ENCODE peak calls at places on chromosomes 11 and 22, in eight cellular contexts. D, M, N, T, L, F, I and V are unnamed samples.

GRCh38 chr11:82738116-82738515 is 4.5 kb upstream of the FAM181B start:
- DNase-seq in D (no peak), N (no peak), T (no peak), F (no peak), L (no peak), I (no peak), M (no peak), V (no peak)

GRCh38 chr11:11798586-11799438 is 43.0 kb upstream of the USP47 start:
- DNase-seq in F (peak; percentile 73), D (peak; percentile 92), T (peak; percentile 83), I (peak; percentile 88), L (peak; percentile 84), M (peak; percentile 75), N (peak; percentile 64), V (no peak)

GRCh38 chr22:23289130-23289503 is 108.8 kb downstream of the BCR start:
- DNase-seq in L (no peak), M (no peak), N (no peak), I (no peak), D (no peak), T (no peak), F (no peak), V (no peak)

GRCh38 chr11:6603287-6604080 is at the start of the genes ILK and RRP8:
- DNase-seq in F (peak; percentile 82), L (peak; percentile 93), T (peak; percentile 93), N (peak; percentile 94), M (peak; percentile 91), D (peak; percentile 96), I (peak; percentile 99), V (peak; percentile 59)

GRCh38 chr22:39496131-39496838 is 5.8 kb upstream of the MIEF1 start:
- DNase-seq in N (peak; percentile 59), F (peak; percentile 33), D (peak; percentile 84), M (peak; percentile 76), L (peak; percentile 75), I (no peak), T (peak; percentile 79), V (no peak)

GRCh38 chr11:73999581-74000306 is 9.1 kb downstream of the UCP3 start:
- DNase-seq in N (no peak), M (no peak), T (no peak), D (no peak), L (no peak), I (no peak), F (no peak), V (no peak)

GRCh38 chr11:2196970-2197770 is 25.6 kb upstream of the TH start:
- DNase-seq in M (peak; percentile 86), D (peak; percentile 81), N (peak; percentile 82), I (peak; percentile 92), F (peak; percentile 70), L (peak; percentile 87), T (peak; percentile 70), V (no peak)

GRCh38 chr11:133153031-133153430 is 379.3 kb downstream of the OPCML start:
- DNase-seq in F (no peak), D (no peak), T (no peak), L (peak; percentile 38), M (no peak), N (no peak), I (no peak), V (no peak)

GRCh38 chr22:50053861-50054260 is 4.2 kb downstream of the TTLL8 start:
- DNase-seq in N (no peak), D (no peak), I (peak; percentile 29), M (no peak), L (no peak), T (no peak), F (no peak), V (no peak)

GRCh38 chr11:47403571-47403970 is 4.8 kb upstream of the SLC39A13 start:
- DNase-seq in N (no peak), M (no peak), F (no peak), D (peak; percentile 7), L (no peak), T (no peak), I (peak; percentile 8), V (no peak)

GRCh38 chr22:30325724-30326703 is 727 bp downstream of the TBC1D10A start:
- DNase-seq in N (peak; percentile 51), T (peak; percentile 21), F (no peak), L (no peak), D (peak; percentile 57), I (no peak), M (peak; percentile 14), V (no peak)

GRCh38 chr22:17972385-17973181 is 51.8 kb downstream of the MICAL3 start:
- DNase-seq in L (no peak), D (no peak), I (no peak), F (no peak), N (no peak), M (no peak), T (peak; percentile 92), V (no peak)

GRCh38 chr11:8788616-8789015 is 106.0 kb downstream of the RPL27A start:
- DNase-seq in T (no peak), N (no peak), I (no peak), L (no peak), M (no peak), F (no peak), D (no peak), V (no peak)

GRCh38 chr22:36097880-36098279 is 62.7 kb downstream of the APOL3 start:
- DNase-seq in M (no peak), I (no peak), F (no peak), L (no peak), T (no peak), N (no peak), D (no peak), V (no peak)

GRCh38 chr11:94457118-94458029 is 36.3 kb downstream of the MRE11 start:
- DNase-seq in N (no peak), M (no peak), F (no peak), I (no peak), D (no peak), T (no peak), L (no peak), V (no peak)

GRCh38 chr11:128335729-128336128 is 251.6 kb downstream of the ETS1 start:
- DNase-seq in I (no peak), M (no peak), T (no peak), F (no peak), D (peak; percentile 30), N (no peak), L (no peak), V (no peak)

GRCh38 chr11:1778141-1778911 is 14.6 kb upstream of the CTSD start:
- DNase-seq in I (peak; percentile 88), T (no peak), F (no peak), M (no peak), N (no peak), L (no peak), D (no peak), V (no peak)

GRCh38 chr11:111777094-111778046 is 11.2 kb upstream of the PPP2R1B start:
- DNase-seq in T (peak; percentile 91), N (peak; percentile 62), I (no peak), L (no peak), F (peak; percentile 60), D (no peak), M (no peak), V (peak; percentile 52)

GRCh38 chr22:33539902-33540751 is 380.1 kb downstream of the LARGE1 start:
- DNase-seq in I (no peak), N (no peak), M (no peak), L (no peak), D (peak; percentile 84), F (no peak), T (peak; percentile 7), V (no peak)

GRCh38 chr11:46308632-46309419 is 31.4 kb downstream of the CREB3L1 start:
- DNase-seq in T (peak; percentile 79), M (peak; percentile 84), D (peak; percentile 91), L (peak; percentile 87), I (peak; percentile 90), F (peak; percentile 54), N (peak; percentile 83), V (no peak)

GRCh38 chr11:77375114-77375513 is 73.6 kb upstream of the GDPD4 start:
- DNase-seq in I (no peak), D (no peak), T (peak; percentile 8), N (no peak), L (no peak), M (no peak), F (no peak), V (no peak)